ENCODE peak calls at places on chromosomes 16 and 17, in eight cellular contexts. One of them, this sample, is unnamed.

GRCh38 chr16:25148568-25149215 is 37.1 kb downstream of the LCMT1 start:
- DNase-seq in WTC11: peak
- DNase-seq in HCT116: no peak
- DNase-seq in GM12878: no peak
- DNase-seq in SK-N-SH: peak
- DNase-seq in endothelial cell of umbilical vein: no peak
- DNase-seq in K562: no peak
- DNase-seq in A549: no peak
- DNase-seq in this sample: no peak

GRCh38 chr17:7781467-7781866 is 52.5 kb upstream of the KDM6B start:
- DNase-seq in K562: no peak
- DNase-seq in A549: no peak
- DNase-seq in GM12878: peak
- DNase-seq in HCT116: no peak
- DNase-seq in SK-N-SH: no peak
- DNase-seq in WTC11: no peak
- DNase-seq in endothelial cell of umbilical vein: no peak
- DNase-seq in this sample: no peak

GRCh38 chr16:17556276-17557052 is 85.7 kb upstream of the XYLT1 start:
- DNase-seq in K562: peak
- DNase-seq in WTC11: peak
- DNase-seq in GM12878: no peak
- DNase-seq in SK-N-SH: peak
- DNase-seq in A549: peak
- DNase-seq in endothelial cell of umbilical vein: no peak
- DNase-seq in HCT116: peak
- DNase-seq in this sample: peak

GRCh38 chr17:32103476-32104113 is 38.7 kb upstream of the RHOT1 start:
- DNase-seq in WTC11: no peak
- DNase-seq in K562: no peak
- DNase-seq in endothelial cell of umbilical vein: peak
- DNase-seq in SK-N-SH: no peak
- DNase-seq in HCT116: no peak
- DNase-seq in GM12878: no peak
- DNase-seq in A549: no peak
- DNase-seq in this sample: no peak

GRCh38 chr17:52106638-52107261 is 51.8 kb downstream of the CA10 start:
- DNase-seq in GM12878: no peak
- DNase-seq in HCT116: peak
- DNase-seq in K562: peak
- DNase-seq in SK-N-SH: peak
- DNase-seq in WTC11: peak
- DNase-seq in A549: peak
- DNase-seq in endothelial cell of umbilical vein: peak
- DNase-seq in this sample: peak

GRCh38 chr17:27778193-27778592 is 22.1 kb downstream of the NOS2 start:
- DNase-seq in endothelial cell of umbilical vein: no peak
- DNase-seq in GM12878: no peak
- DNase-seq in SK-N-SH: no peak
- DNase-seq in HCT116: no peak
- DNase-seq in WTC11: no peak
- DNase-seq in A549: no peak
- DNase-seq in K562: peak
- DNase-seq in this sample: no peak

GRCh38 chr17:36943250-36944220 is 5.2 kb upstream of the AATF start:
- DNase-seq in WTC11: peak
- DNase-seq in SK-N-SH: peak
- DNase-seq in A549: no peak
- DNase-seq in GM12878: no peak
- DNase-seq in K562: no peak
- DNase-seq in endothelial cell of umbilical vein: peak
- DNase-seq in HCT116: no peak
- DNase-seq in this sample: no peak

GRCh38 chr16:29700253-29700987 is 21.4 kb downstream of the QPRT start:
- DNase-seq in endothelial cell of umbilical vein: peak
- DNase-seq in HCT116: peak
- DNase-seq in WTC11: peak
- DNase-seq in K562: peak
- DNase-seq in GM12878: no peak
- DNase-seq in SK-N-SH: peak
- DNase-seq in A549: peak
- DNase-seq in this sample: peak

DNA sequence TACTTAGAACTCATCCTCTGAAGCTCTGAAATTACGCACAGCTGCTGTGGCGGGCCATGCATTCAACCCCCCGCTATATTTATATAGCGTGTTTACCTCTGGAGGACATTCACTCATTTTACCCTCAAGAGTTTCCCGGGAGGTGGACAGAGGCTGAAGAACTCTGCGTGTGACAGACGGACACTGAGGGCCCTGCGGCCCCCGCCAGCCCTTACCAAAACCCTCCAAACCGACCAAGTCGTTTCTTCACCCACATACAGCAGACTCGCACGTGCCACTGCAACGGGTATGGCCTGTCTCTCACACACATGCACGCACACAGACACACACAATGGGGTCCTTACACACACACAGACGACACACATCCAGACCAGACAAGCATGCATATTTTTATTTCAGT is 216.4 kb upstream of the FOXF1 start:
- DNase-seq in WTC11: no peak
- DNase-seq in endothelial cell of umbilical vein: no peak
- DNase-seq in GM12878: no peak
- DNase-seq in K562: no peak
- DNase-seq in A549: no peak
- DNase-seq in HCT116: no peak
- DNase-seq in SK-N-SH: no peak
- DNase-seq in this sample: no peak
- TF ChIP-seq MAX in WTC11: no peak
- TF ChIP-seq MAX in endothelial cell of umbilical vein: no peak
- TF ChIP-seq MAX in GM12878: no peak
- TF ChIP-seq MAX in K562: no peak
- TF ChIP-seq MAX in A549: no peak
- TF ChIP-seq MAX in HCT116: no peak
- TF ChIP-seq MAX in SK-N-SH: no peak
- TF ChIP-seq MAX in this sample: no peak

DNA sequence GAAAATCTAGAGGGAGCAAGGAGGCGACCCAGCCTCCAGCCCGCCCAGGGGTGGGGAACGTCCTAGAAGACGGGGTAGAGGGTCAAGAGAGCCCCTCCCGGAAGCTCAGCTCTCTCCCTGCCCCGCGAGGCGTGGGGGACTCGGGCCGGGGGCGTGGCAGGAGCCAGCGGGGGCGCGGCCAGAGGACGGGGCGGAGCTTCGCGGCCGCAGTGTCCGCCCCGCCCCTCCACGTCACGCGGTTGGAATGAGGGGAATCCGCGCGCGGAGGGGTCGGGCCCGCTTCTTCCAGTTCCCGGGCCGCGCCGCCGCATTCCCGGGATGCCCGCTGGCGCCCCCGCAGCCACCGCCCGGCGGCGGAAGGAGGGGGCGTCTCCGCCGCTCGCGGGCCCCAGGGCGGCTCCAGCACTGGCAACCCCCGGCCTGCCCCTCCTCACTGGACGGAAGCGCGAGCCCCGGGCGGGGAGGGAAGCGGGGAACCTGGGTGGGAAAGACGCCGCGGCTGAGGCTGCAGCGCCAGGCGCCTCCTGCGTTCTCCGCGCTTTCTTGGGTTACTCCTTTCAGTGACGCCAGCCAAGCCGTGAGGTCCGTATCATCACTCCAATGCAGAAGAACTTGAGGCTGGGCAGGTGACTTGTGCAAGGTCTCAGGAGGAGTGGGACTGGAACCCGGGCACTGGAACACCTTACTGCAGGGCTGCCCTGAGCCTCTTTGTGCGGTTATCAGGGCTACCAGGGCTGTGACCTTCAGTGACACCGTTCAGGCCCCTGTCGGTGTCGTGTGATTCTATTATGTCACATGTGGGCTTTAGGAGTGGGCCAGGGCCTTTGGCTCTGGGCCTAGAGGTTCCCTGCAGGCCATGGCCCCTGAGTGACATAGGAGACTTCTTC is 4.3 kb downstream of the MYO1C start:
- DNase-seq in SK-N-SH: peak
- DNase-seq in HCT116: no peak
- DNase-seq in A549: peak
- DNase-seq in endothelial cell of umbilical vein: peak
- DNase-seq in GM12878: no peak
- DNase-seq in K562: peak
- DNase-seq in WTC11: peak
- DNase-seq in this sample: no peak
- TF ChIP-seq CTCF in SK-N-SH: no peak
- TF ChIP-seq CTCF in HCT116: no peak
- TF ChIP-seq CTCF in A549: peak
- TF ChIP-seq CTCF in endothelial cell of umbilical vein: no peak
- TF ChIP-seq CTCF in GM12878: no peak
- TF ChIP-seq CTCF in K562: no peak
- TF ChIP-seq CTCF in WTC11: no peak
- TF ChIP-seq CTCF in this sample: no peak

DNA sequence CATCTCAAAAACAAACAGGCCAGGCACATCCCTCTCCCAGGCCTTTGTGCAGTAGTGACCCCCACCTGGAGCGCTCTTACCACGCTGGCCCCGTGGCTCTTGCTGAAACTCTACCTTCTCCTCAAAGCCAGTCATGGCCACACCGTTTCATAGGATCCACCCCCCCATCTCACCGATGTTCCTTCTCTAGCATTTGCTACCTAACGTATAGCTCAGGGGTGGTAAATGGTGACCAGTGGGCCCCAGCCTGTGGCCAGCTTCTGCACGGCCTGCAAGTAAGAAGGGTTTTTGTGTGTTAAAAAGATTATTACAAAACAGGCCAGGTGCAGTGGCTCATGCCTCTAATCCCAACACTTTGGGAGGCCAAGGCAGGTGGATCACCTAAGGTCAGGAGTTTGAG is 43.8 kb downstream of the RMI2 start:
- DNase-seq in GM12878: no peak
- DNase-seq in HCT116: no peak
- DNase-seq in A549: no peak
- DNase-seq in K562: no peak
- DNase-seq in WTC11: no peak
- DNase-seq in SK-N-SH: peak
- DNase-seq in endothelial cell of umbilical vein: no peak
- DNase-seq in this sample: no peak
- TF ChIP-seq MAX in GM12878: no peak
- TF ChIP-seq MAX in HCT116: no peak
- TF ChIP-seq MAX in A549: no peak
- TF ChIP-seq MAX in K562: no peak
- TF ChIP-seq MAX in WTC11: no peak
- TF ChIP-seq MAX in SK-N-SH: no peak
- TF ChIP-seq MAX in endothelial cell of umbilical vein: no peak
- TF ChIP-seq MAX in this sample: no peak

GRCh38 chr17:78838574-78839005 is 2.0 kb downstream of the USP36 start:
- DNase-seq in WTC11: no peak
- DNase-seq in HCT116: no peak
- DNase-seq in GM12878: no peak
- DNase-seq in A549: no peak
- DNase-seq in K562: no peak
- DNase-seq in endothelial cell of umbilical vein: no peak
- DNase-seq in SK-N-SH: no peak
- DNase-seq in this sample: no peak

GRCh38 chr17:78839762-78840529 is 668 bp downstream of the USP36 start:
- DNase-seq in GM12878: no peak
- DNase-seq in SK-N-SH: peak
- DNase-seq in endothelial cell of umbilical vein: peak
- DNase-seq in WTC11: no peak
- DNase-seq in K562: peak
- DNase-seq in HCT116: no peak
- DNase-seq in A549: peak
- DNase-seq in this sample: peak

GRCh38 chr17:78839173-78839761 is 1.3 kb downstream of the USP36 start:
- DNase-seq in WTC11: no peak
- DNase-seq in A549: peak
- DNase-seq in GM12878: no peak
- DNase-seq in SK-N-SH: no peak
- DNase-seq in HCT116: no peak
- DNase-seq in endothelial cell of umbilical vein: peak
- DNase-seq in K562: peak
- DNase-seq in this sample: peak

GRCh38 chr17:78840530-78840779 is 159 bp downstream of the USP36 start:
- DNase-seq in endothelial cell of umbilical vein: no peak
- DNase-seq in HCT116: no peak
- DNase-seq in K562: no peak
- DNase-seq in WTC11: no peak
- DNase-seq in GM12878: no peak
- DNase-seq in A549: no peak
- DNase-seq in SK-N-SH: no peak
- DNase-seq in this sample: no peak

DNA sequence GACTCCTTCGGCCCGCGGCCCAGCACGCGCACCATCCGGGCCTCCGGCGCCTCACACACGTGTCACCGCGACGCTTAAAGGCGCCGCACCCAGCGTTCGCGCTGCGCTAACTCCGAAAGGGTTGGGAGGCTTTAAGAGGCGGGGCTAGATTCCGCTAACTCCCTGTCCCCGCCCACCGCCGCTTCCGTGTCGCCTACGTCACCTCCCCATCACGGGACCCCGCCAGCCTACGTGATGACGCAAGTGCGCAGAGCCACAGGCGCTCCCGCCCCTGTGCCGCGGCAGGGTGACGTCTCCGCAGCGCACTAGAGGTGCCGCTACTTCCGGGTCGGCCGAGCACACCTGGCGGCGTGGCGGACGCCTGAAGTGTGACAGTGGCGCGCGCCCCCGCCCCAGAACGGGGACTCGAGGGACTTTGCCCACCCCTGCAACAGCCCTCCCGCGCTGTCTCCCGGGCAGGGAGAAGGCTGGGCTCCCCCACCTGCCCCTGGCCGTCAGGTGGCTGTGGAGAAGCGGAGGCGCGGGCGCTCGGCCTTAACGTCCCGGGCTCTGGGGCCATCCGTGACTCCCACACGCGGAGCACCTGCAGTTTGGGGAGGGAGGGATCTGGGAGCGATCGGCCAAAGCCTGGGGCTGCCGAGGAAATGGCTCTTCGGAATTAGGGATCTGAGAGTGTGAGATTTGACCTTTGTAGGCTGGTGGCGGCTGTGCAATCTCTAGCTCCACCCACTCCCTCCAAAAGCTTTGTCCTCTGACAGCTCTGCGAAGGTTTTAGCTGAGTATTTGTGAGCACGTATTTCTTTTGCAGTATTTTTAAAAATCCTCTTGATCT is at the start of gene USP36:
- DNase-seq in WTC11: peak
- DNase-seq in SK-N-SH: peak
- DNase-seq in A549: peak
- DNase-seq in K562: peak
- DNase-seq in GM12878: peak
- DNase-seq in endothelial cell of umbilical vein: peak
- DNase-seq in HCT116: peak
- DNase-seq in this sample: peak
- TF ChIP-seq CTCF in WTC11: no peak
- TF ChIP-seq CTCF in SK-N-SH: no peak
- TF ChIP-seq CTCF in A549: no peak
- TF ChIP-seq CTCF in K562: peak
- TF ChIP-seq CTCF in GM12878: peak
- TF ChIP-seq CTCF in endothelial cell of umbilical vein: no peak
- TF ChIP-seq CTCF in HCT116: no peak
- TF ChIP-seq CTCF in this sample: no peak

This sample was measured in NB4.